ENCODE peak calls at places on chromosomes 11 and 22, in six cellular contexts. P, I, F, Q, R and H are unnamed samples.
A peak's percentile ranks its signal among the peaks of the same experiment; 100 is the strongest.

GRCh38 chr11:11113676-11114075 is 239.4 kb downstream of the CSNK2A3 start:
- DNase-seq in P (no peak), I (no peak), F (no peak), Q (no peak), R (no peak), H (no peak)

GRCh38 chr22:19872779-19873137 is 18.1 kb upstream of the GNB1L start:
- DNase-seq in P (no peak), I (no peak), F (no peak), Q (no peak), R (peak; percentile 46), H (no peak)

GRCh38 chr11:66643745-66644437 is 5.4 kb downstream of the RBM4 start:
- DNase-seq in P (no peak), I (no peak), F (no peak), Q (no peak), R (no peak), H (no peak)

GRCh38 chr11:61833478-61833877 is 5.4 kb downstream of the FADS2 start:
- DNase-seq in P (no peak), I (no peak), F (no peak), Q (no peak), R (no peak), H (no peak)

GRCh38 chr11:27921472-27921871 is 186.5 kb downstream of the KIF18A start:
- DNase-seq in P (no peak), I (no peak), F (no peak), Q (peak; percentile 13), R (no peak), H (no peak)

GRCh38 chr11:129117595-129118350 is 74.4 kb downstream of the ARHGAP32 start:
- DNase-seq in P (peak; percentile 74), I (peak; percentile 51), F (no peak), Q (peak; percentile 82), R (no peak), H (peak; percentile 47)

GRCh38 chr11:20458905-20459632 is 71.6 kb downstream of the PRMT3 start:
- DNase-seq in P (no peak), I (no peak), F (no peak), Q (no peak), R (no peak), H (no peak)

GRCh38 chr11:22371188-22371587 is 33.0 kb downstream of the SLC17A6 start:
- DNase-seq in P (no peak), I (no peak), F (no peak), Q (no peak), R (no peak), H (no peak)

GRCh38 chr22:49823289-49824045 is 4.2 kb downstream of the BRD1 start:
- DNase-seq in P (no peak), I (no peak), F (no peak), Q (no peak), R (no peak), H (no peak)

GRCh38 chr22:46734830-46735453 is 3.1 kb downstream of the CERK start:
- DNase-seq in P (no peak), I (no peak), F (no peak), Q (no peak), R (no peak), H (no peak)

GRCh38 chr22:44584256-44584902 is 86.3 kb upstream of the RTL6 start:
- DNase-seq in P (no peak), I (no peak), F (peak; percentile 36), Q (no peak), R (peak; percentile 15), H (no peak)

GRCh38 chr11:116960916-116961315 is 123.5 kb upstream of the APOA1 start:
- DNase-seq in P (peak; percentile 73), I (no peak), F (no peak), Q (peak; percentile 83), R (no peak), H (peak; percentile 82)

GRCh38 chr11:73157141-73158010 is 15.3 kb upstream of the FCHSD2 start:
- DNase-seq in P (peak; percentile 73), I (no peak), F (peak; percentile 62), Q (peak; percentile 81), R (peak; percentile 87), H (peak; percentile 72)

GRCh38 chr11:69013009-69013951 is at the start of gene MRGPRF:
- DNase-seq in P (peak; percentile 91), I (peak; percentile 39), F (peak; percentile 100), Q (peak; percentile 91), R (peak; percentile 99), H (peak; percentile 67)

GRCh38 chr22:29842740-29843139 is 4.7 kb upstream of the ASCC2 start:
- DNase-seq in P (peak; percentile 92), I (no peak), F (no peak), Q (peak; percentile 91), R (no peak), H (peak; percentile 92)

GRCh38 chr11:38543951-38544350 is 1945.9 kb upstream of the RAG2 start:
- DNase-seq in P (no peak), I (no peak), F (no peak), Q (no peak), R (no peak), H (no peak)

GRCh38 chr11:75442161-75442885 is 9.3 kb upstream of the KLHL35 start:
- DNase-seq in P (no peak), I (no peak), F (no peak), Q (no peak), R (no peak), H (no peak)

GRCh38 chr22:47162865-47163264 is 400.4 kb downstream of the TBC1D22A start:
- DNase-seq in P (no peak), I (no peak), F (peak; percentile 43), Q (no peak), R (peak; percentile 47), H (no peak)

GRCh38 chr11:120137187-120137610 is 714 bp downstream of the TRIM29 start:
- DNase-seq in P (no peak), I (peak; percentile 1), F (peak; percentile 56), Q (no peak), R (peak; percentile 57), H (no peak)

GRCh38 chr11:46127150-46127638 is 5.9 kb upstream of the PHF21A start:
- DNase-seq in P (peak; percentile 66), I (no peak), F (no peak), Q (peak; percentile 49), R (no peak), H (peak; percentile 19)

GRCh38 chr11:26578998-26579635 is 7.1 kb upstream of the MUC15 start:
- DNase-seq in P (peak; percentile 25), I (no peak), F (no peak), Q (no peak), R (no peak), H (peak; percentile 8)

GRCh38 chr11:108241370-108242037 is 18.6 kb downstream of the ATM start:
- DNase-seq in P (no peak), I (no peak), F (no peak), Q (peak; percentile 20), R (no peak), H (no peak)

GRCh38 chr11:94322501-94322900 is 18.1 kb downstream of the IZUMO1R start:
- DNase-seq in P (no peak), I (no peak), F (no peak), Q (no peak), R (no peak), H (no peak)

GRCh38 chr11:94326947-94327346 is 22.6 kb downstream of the IZUMO1R start:
- DNase-seq in P (no peak), I (no peak), F (no peak), Q (no peak), R (no peak), H (no peak)

GRCh38 chr11:94328587-94329080 is 24.3 kb downstream of the IZUMO1R start:
- DNase-seq in P (no peak), I (no peak), F (no peak), Q (no peak), R (no peak), H (no peak)

GRCh38 chr11:94329501-94329900 is 25.1 kb downstream of the IZUMO1R start:
- DNase-seq in P (no peak), I (no peak), F (no peak), Q (no peak), R (no peak), H (no peak)

GRCh38 chr11:94325681-94326080 is 21.3 kb downstream of the IZUMO1R start:
- DNase-seq in P (no peak), I (peak; percentile 76), F (no peak), Q (peak; percentile 19), R (no peak), H (no peak)
- TF ChIP-seq CTCF in P (peak; percentile 37), I (peak; percentile 56), F (no peak), Q (peak; percentile 30), R (no peak), H (no peak)

DNA sequence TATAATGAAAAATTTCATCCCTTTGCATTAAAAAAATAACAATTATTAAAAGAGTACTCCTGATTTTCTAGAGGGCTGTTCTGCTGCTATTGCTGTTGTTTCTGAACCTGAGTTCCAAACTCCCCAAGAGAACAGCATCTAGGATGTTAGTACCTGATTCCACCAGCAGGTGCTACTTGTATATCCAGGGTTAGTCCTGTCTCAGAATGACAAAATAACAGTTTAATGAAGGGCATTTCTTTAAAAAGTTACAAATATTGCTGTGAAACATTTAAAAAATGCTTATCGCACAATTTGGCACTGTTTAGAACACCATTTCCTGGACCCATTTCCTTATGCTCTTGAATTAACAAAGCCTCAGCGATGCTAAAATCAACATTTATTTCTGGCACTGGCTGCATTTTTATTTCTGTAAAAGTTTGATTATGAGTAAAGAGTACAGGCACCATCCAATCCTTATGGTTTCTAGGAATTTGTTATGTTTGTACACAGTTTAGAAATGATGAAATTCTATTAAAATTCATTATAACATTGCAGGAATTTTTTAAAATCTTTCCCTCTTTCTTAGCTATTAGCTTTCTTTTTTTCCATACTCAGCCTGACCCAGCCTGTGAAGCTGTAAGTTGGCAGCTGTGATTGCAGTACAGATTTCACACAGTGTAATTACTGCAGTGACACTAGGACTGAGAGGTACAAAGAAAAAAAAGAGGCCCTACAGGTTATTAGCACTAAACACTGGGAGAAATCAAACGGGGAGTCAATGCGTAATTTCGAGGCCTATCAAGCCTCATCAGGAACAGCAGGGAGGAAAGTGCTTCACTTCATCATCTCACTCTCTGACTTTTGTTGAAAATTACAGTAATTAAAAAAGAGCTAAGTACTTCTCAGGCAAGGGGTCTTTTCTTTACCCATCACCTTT is 208.8 kb downstream of the DCDC1 start:
- DNase-seq in P (no peak), I (peak; percentile 9), F (no peak), Q (no peak), R (no peak), H (no peak)
- TF ChIP-seq CTCF in P (peak; percentile 22), I (peak; percentile 76), F (no peak), Q (no peak), R (no peak), H (peak; percentile 29)

GRCh38 chr11:102216433-102217163 is 100.7 kb upstream of the BIRC3 start:
- DNase-seq in P (peak; percentile 27), I (no peak), F (no peak), Q (no peak), R (no peak), H (no peak)

GRCh38 chr11:102208835-102209234 is 98.6 kb downstream of the YAP1 start:
- DNase-seq in P (no peak), I (no peak), F (no peak), Q (no peak), R (no peak), H (no peak)

DNA sequence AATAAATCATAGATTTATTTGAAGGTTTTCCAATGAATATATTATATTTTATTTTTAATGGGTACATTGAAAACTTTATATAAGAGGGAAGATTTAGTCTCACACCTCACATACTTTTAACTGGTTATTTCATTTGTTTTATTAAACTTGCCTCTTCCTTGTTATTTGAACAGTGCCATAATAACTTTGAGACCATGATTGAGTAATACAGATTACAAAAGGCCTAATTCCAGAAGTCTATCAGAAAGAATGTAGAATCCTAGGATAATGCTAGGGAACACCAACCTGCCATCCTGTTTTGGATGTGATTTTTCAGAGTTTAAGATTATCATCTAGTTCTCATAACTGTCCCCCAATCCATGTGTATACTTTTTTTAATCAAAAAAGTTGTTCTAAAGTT is 102.7 kb upstream of the BIRC3 start:
- DNase-seq in P (no peak), I (no peak), F (no peak), Q (no peak), R (no peak), H (no peak)
- TF ChIP-seq CTCF in P (no peak), I (no peak), F (no peak), Q (no peak), R (no peak), H (no peak)

GRCh38 chr22:24191381-24191841 is 10.1 kb downstream of the SUSD2 start:
- DNase-seq in P (no peak), I (no peak), F (no peak), Q (no peak), R (no peak), H (no peak)
- TF ChIP-seq CTCF in P (no peak), I (no peak), F (no peak), Q (no peak), R (no peak), H (no peak)